ENCODE peak calls at places on chromosomes 7 and 10, in six cellular contexts. One of them, this sample, is unnamed.

GRCh38 chr7:106812027-106812643 is 52.9 kb upstream of the PIK3CG start:
- DNase-seq in iPS DF 19.7: no peak
- DNase-seq in stimulated activated CD4-positive, alpha-beta T cell treated with anti-CD3 and anti-CD28 coated beads, Interleukin-4, amount 100 ng/mL, for 48 hours: no peak
- DNase-seq in HCEC 1CT: no peak
- DNase-seq in stimulated activated CD8-positive, alpha-beta memory T cell treated with anti-CD3 and anti-CD28 coated beads, Interleukin-4, amount 100 ng/mL, for 1 hour: no peak
- DNase-seq in stimulated activated naive CD4-positive, alpha-beta T cell: no peak
- DNase-seq in this sample: no peak

GRCh38 chr10:125162181-125162906 is 2.0 kb upstream of the CTBP2 start:
- DNase-seq in iPS DF 19.7: no peak
- DNase-seq in stimulated activated CD4-positive, alpha-beta T cell treated with anti-CD3 and anti-CD28 coated beads, Interleukin-4, amount 100 ng/mL, for 48 hours: no peak
- DNase-seq in HCEC 1CT: no peak
- DNase-seq in stimulated activated CD8-positive, alpha-beta memory T cell treated with anti-CD3 and anti-CD28 coated beads, Interleukin-4, amount 100 ng/mL, for 1 hour: no peak
- DNase-seq in stimulated activated naive CD4-positive, alpha-beta T cell: no peak
- DNase-seq in this sample: no peak

GRCh38 chr7:116582806-116583444 is 58.1 kb downstream of the CAV1 start:
- DNase-seq in iPS DF 19.7: no peak
- DNase-seq in stimulated activated CD4-positive, alpha-beta T cell treated with anti-CD3 and anti-CD28 coated beads, Interleukin-4, amount 100 ng/mL, for 48 hours: no peak
- DNase-seq in HCEC 1CT: peak; percentile 52
- DNase-seq in stimulated activated CD8-positive, alpha-beta memory T cell treated with anti-CD3 and anti-CD28 coated beads, Interleukin-4, amount 100 ng/mL, for 1 hour: no peak
- DNase-seq in stimulated activated naive CD4-positive, alpha-beta T cell: no peak
- DNase-seq in this sample: no peak

GRCh38 chr10:63157845-63158624 is 24.9 kb downstream of the NRBF2 start:
- DNase-seq in iPS DF 19.7: peak; percentile 60
- DNase-seq in stimulated activated CD4-positive, alpha-beta T cell treated with anti-CD3 and anti-CD28 coated beads, Interleukin-4, amount 100 ng/mL, for 48 hours: no peak
- DNase-seq in HCEC 1CT: peak; percentile 85
- DNase-seq in stimulated activated CD8-positive, alpha-beta memory T cell treated with anti-CD3 and anti-CD28 coated beads, Interleukin-4, amount 100 ng/mL, for 1 hour: peak; percentile 10
- DNase-seq in stimulated activated naive CD4-positive, alpha-beta T cell: peak; percentile 72
- DNase-seq in this sample: no peak

GRCh38 chr7:81004098-81004497 is 85.2 kb upstream of the SEMA3C start:
- DNase-seq in iPS DF 19.7: no peak
- DNase-seq in stimulated activated CD4-positive, alpha-beta T cell treated with anti-CD3 and anti-CD28 coated beads, Interleukin-4, amount 100 ng/mL, for 48 hours: no peak
- DNase-seq in HCEC 1CT: peak; percentile 40
- DNase-seq in stimulated activated CD8-positive, alpha-beta memory T cell treated with anti-CD3 and anti-CD28 coated beads, Interleukin-4, amount 100 ng/mL, for 1 hour: no peak
- DNase-seq in stimulated activated naive CD4-positive, alpha-beta T cell: no peak
- DNase-seq in this sample: no peak

GRCh38 chr10:120671491-120671890 is 179.7 kb upstream of the WDR11 start:
- DNase-seq in iPS DF 19.7: no peak
- DNase-seq in stimulated activated CD4-positive, alpha-beta T cell treated with anti-CD3 and anti-CD28 coated beads, Interleukin-4, amount 100 ng/mL, for 48 hours: no peak
- DNase-seq in HCEC 1CT: no peak
- DNase-seq in stimulated activated CD8-positive, alpha-beta memory T cell treated with anti-CD3 and anti-CD28 coated beads, Interleukin-4, amount 100 ng/mL, for 1 hour: no peak
- DNase-seq in stimulated activated naive CD4-positive, alpha-beta T cell: no peak
- DNase-seq in this sample: no peak

GRCh38 chr7:151987748-151988529 is 31.7 kb downstream of the GALNTL5 start:
- DNase-seq in iPS DF 19.7: no peak
- DNase-seq in stimulated activated CD4-positive, alpha-beta T cell treated with anti-CD3 and anti-CD28 coated beads, Interleukin-4, amount 100 ng/mL, for 48 hours: no peak
- DNase-seq in HCEC 1CT: no peak
- DNase-seq in stimulated activated CD8-positive, alpha-beta memory T cell treated with anti-CD3 and anti-CD28 coated beads, Interleukin-4, amount 100 ng/mL, for 1 hour: no peak
- DNase-seq in stimulated activated naive CD4-positive, alpha-beta T cell: no peak
- DNase-seq in this sample: no peak

GRCh38 chr7:14020339-14020900 is 31.0 kb upstream of the ETV1 start:
- DNase-seq in iPS DF 19.7: no peak
- DNase-seq in stimulated activated CD4-positive, alpha-beta T cell treated with anti-CD3 and anti-CD28 coated beads, Interleukin-4, amount 100 ng/mL, for 48 hours: no peak
- DNase-seq in HCEC 1CT: peak; percentile 25
- DNase-seq in stimulated activated CD8-positive, alpha-beta memory T cell treated with anti-CD3 and anti-CD28 coated beads, Interleukin-4, amount 100 ng/mL, for 1 hour: no peak
- DNase-seq in stimulated activated naive CD4-positive, alpha-beta T cell: no peak
- DNase-seq in this sample: no peak

GRCh38 chr7:151725844-151726770 is 150.8 kb downstream of the PRKAG2 start:
- DNase-seq in iPS DF 19.7: no peak
- DNase-seq in stimulated activated CD4-positive, alpha-beta T cell treated with anti-CD3 and anti-CD28 coated beads, Interleukin-4, amount 100 ng/mL, for 48 hours: no peak
- DNase-seq in HCEC 1CT: no peak
- DNase-seq in stimulated activated CD8-positive, alpha-beta memory T cell treated with anti-CD3 and anti-CD28 coated beads, Interleukin-4, amount 100 ng/mL, for 1 hour: no peak
- DNase-seq in stimulated activated naive CD4-positive, alpha-beta T cell: no peak
- DNase-seq in this sample: no peak